ENCODE peak calls at places on chromosomes 4 and X, in five cellular contexts. F is amygdala, H is HCT116, N is HTR-8/SVneo, M is cardiac fibroblast. E is an unnamed sample.

GRCh38 chr4:5839332-5839731 is 53.6 kb downstream of the CRMP1 start:
- DNase-seq in N (no peak), F (no peak), H (no peak), M (no peak), E (no peak)

GRCh38 chr4:108637856-108638255 is 12.5 kb upstream of the OSTC start:
- DNase-seq in F (no peak), H (no peak), M (no peak), N (no peak), E (no peak)

GRCh38 chrX:1207496-1208025 is 4.9 kb downstream of the CRLF2 start:
- DNase-seq in F (no peak), N (no peak), M (no peak), H (no peak), E (no peak)

GRCh38 chr4:23614284-23614892 is 275.5 kb downstream of the PPARGC1A start:
- DNase-seq in F (no peak), H (no peak), N (no peak), M (peak; percentile 9), E (no peak)

GRCh38 chrX:150663061-150663460 is 30.1 kb upstream of the MTMR1 start:
- DNase-seq in F (no peak), M (no peak), N (no peak), H (no peak), E (no peak)

GRCh38 chr4:15240764-15241163 is 187.1 kb upstream of the C1QTNF7 start:
- DNase-seq in N (no peak), F (no peak), M (peak; percentile 54), H (no peak), E (no peak)

GRCh38 chrX:71143508-71143907 is 1.1 kb upstream of the NLGN3 start:
- DNase-seq in F (peak; percentile 10), H (no peak), M (peak; percentile 46), N (no peak), E (no peak)

GRCh38 chrX:2469196-2469685 is 31.5 kb downstream of the DHRSX start:
- DNase-seq in F (no peak), M (no peak), H (peak; percentile 80), N (no peak), E (no peak)

GRCh38 chrX:102720237-102721168 is at the start of gene GPRASP3:
- DNase-seq in N (peak; percentile 47), H (no peak), F (peak; percentile 73), M (peak; percentile 59), E (peak; percentile 54)

GRCh38 chr4:114366368-114366767 is 232.2 kb upstream of the UGT8 start:
- DNase-seq in N (no peak), M (no peak), H (no peak), F (no peak), E (no peak)

GRCh38 chrX:70998402-70999027 is 67.6 kb upstream of the SLC7A3 start:
- DNase-seq in F (no peak), N (peak; percentile 31), H (no peak), M (peak; percentile 56), E (peak; percentile 4)

GRCh38 chr4:80197601-80198444 is 520 bp downstream of the PRDM8 start:
- DNase-seq in N (no peak), F (no peak), H (no peak), M (no peak), E (no peak)

GRCh38 chr4:181821039-181822004 is 421.9 kb upstream of the TENM3 start:
- DNase-seq in F (no peak), H (no peak), M (peak; percentile 20), N (peak; percentile 41), E (no peak)

GRCh38 chr4:184250795-184251679 is 33.4 kb upstream of the ENPP6 start:
- DNase-seq in F (no peak), M (peak; percentile 75), N (peak; percentile 61), H (peak; percentile 34), E (peak; percentile 56)

GRCh38 chr4:164058775-164059174 is 564.3 kb downstream of the TMA16 start:
- DNase-seq in M (no peak), F (no peak), N (no peak), H (no peak), E (no peak)

GRCh38 chrX:141619336-141619735 is 29.8 kb downstream of the SPANXA2 start:
- DNase-seq in N (no peak), H (no peak), M (peak; percentile 69), F (no peak), E (no peak)

GRCh38 chr4:32128549-32128948 is 1408.4 kb downstream of the PCDH7 start:
- DNase-seq in N (no peak), H (no peak), F (no peak), M (no peak), E (no peak)

GRCh38 chr4:148686449-148686848 is 244.2 kb upstream of the NR3C2 start:
- DNase-seq in F (no peak), H (no peak), M (no peak), N (no peak), E (no peak)

GRCh38 chrX:48487362-48487785 is 11.4 kb downstream of the FTSJ1 start:
- DNase-seq in M (peak; percentile 99), H (peak; percentile 90), N (peak; percentile 42), F (no peak), E (peak; percentile 83)

GRCh38 chrX:111182938-111183337 is 86.9 kb downstream of the PAK3 start:
- DNase-seq in F (no peak), M (no peak), N (no peak), H (no peak), E (no peak)

GRCh38 chr4:8174970-8175369 is 16.4 kb upstream of the ABLIM2 start:
- DNase-seq in H (no peak), F (no peak), N (no peak), M (no peak), E (no peak)

GRCh38 chrX:9628779-9629493 is 136.7 kb downstream of the GPR143 start:
- DNase-seq in F (no peak), N (no peak), H (no peak), M (no peak), E (no peak)

GRCh38 chr4:7929530-7929951 is 10.1 kb downstream of the AFAP1 start:
- DNase-seq in H (peak; percentile 34), N (no peak), F (no peak), M (no peak), E (peak; percentile 65)

GRCh38 chr4:30380404-30380998 is 339.7 kb upstream of the PCDH7 start:
- DNase-seq in F (no peak), M (peak; percentile 75), H (peak; percentile 65), N (peak; percentile 33), E (peak; percentile 67)

GRCh38 chr4:179662522-179662921 is 2220.3 kb upstream of the AGA start:
- DNase-seq in H (no peak), M (no peak), F (no peak), N (peak; percentile 8), E (no peak)

GRCh38 chr4:121307441-121308327 is 73.1 kb downstream of the QRFPR start:
- DNase-seq in M (peak; percentile 72), F (no peak), H (peak; percentile 63), N (peak; percentile 17), E (peak; percentile 45)

GRCh38 chr4:110508827-110509446 is 33.0 kb downstream of the ENPEP start:
- DNase-seq in M (peak; percentile 70), F (no peak), H (no peak), N (peak; percentile 19), E (peak; percentile 12)

GRCh38 chrX:153903238-153903980 is 1.1 kb upstream of the AVPR2 start:
- DNase-seq in H (no peak), F (no peak), M (no peak), N (no peak), E (no peak)

GRCh38 chrX:154002215-154002719 is 17.4 kb downstream of the IRAK1 start:
- DNase-seq in N (no peak), M (peak; percentile 47), F (peak; percentile 30), H (no peak), E (no peak)

GRCh38 chr4:143488684-143489083 is 24.8 kb upstream of the SMARCA5 start:
- DNase-seq in N (no peak), H (no peak), F (no peak), M (no peak), E (no peak)

GRCh38 chrX:129651756-129652564 is 2.8 kb downstream of the APLN start:
- DNase-seq in H (no peak), M (no peak), F (no peak), N (no peak), E (no peak)

GRCh38 chr4:78647272-78647671 is 95.7 kb downstream of the ANXA3 start:
- DNase-seq in N (no peak), M (no peak), F (no peak), H (no peak), E (no peak)

GRCh38 chr4:75916091-75916661 is 13.9 kb upstream of the PPEF2 start:
- DNase-seq in M (peak; percentile 63), F (no peak), N (peak; percentile 48), H (peak; percentile 13), E (peak; percentile 52)